ENCODE peak calls at places on chromosomes 5 and 9, in six cellular contexts. D, Z, H, J, S and I are unnamed samples.

GRCh38 chr5:57494104-57495098 is 11.8 kb upstream of the ACTBL2 start:
- DNase-seq in D (no peak), S (peak; percentile 96), H (peak; percentile 90), Z (peak; percentile 41), J (peak; percentile 32), I (no peak)

GRCh38 chr9:137316012-137316981 is 14.2 kb upstream of the NRARP start:
- DNase-seq in J (peak; percentile 87), S (peak; percentile 31), Z (peak; percentile 66), D (peak; percentile 62), H (no peak), I (peak; percentile 91)

GRCh38 chr5:169389318-169389717 is 88.4 kb upstream of the SLIT3 start:
- DNase-seq in J (no peak), Z (no peak), S (no peak), D (no peak), H (no peak), I (no peak)

GRCh38 chr5:178426326-178427130 is 163.7 kb downstream of the COL23A1 start:
- DNase-seq in H (no peak), S (no peak), J (no peak), D (no peak), Z (no peak), I (no peak)

GRCh38 chr9:16540996-16541668 is 329.3 kb downstream of the BNC2 start:
- DNase-seq in J (no peak), D (no peak), H (no peak), S (peak; percentile 40), Z (no peak), I (no peak)

GRCh38 chr5:120405923-120406322 is 58.2 kb upstream of the PRR16 start:
- DNase-seq in Z (no peak), D (no peak), S (peak; percentile 84), J (no peak), H (no peak), I (no peak)

GRCh38 chr9:88533951-88534455 is 975 bp upstream of the NXNL2 start:
- DNase-seq in Z (peak; percentile 17), S (peak; percentile 48), J (peak; percentile 25), H (no peak), D (peak; percentile 72), I (no peak)

GRCh38 chr9:80146466-80146865 is 574.7 kb downstream of the TLE4 start:
- DNase-seq in S (peak; percentile 36), D (no peak), Z (no peak), H (no peak), J (no peak), I (no peak)

GRCh38 chr9:137743695-137744094 is 124.9 kb downstream of the EHMT1 start:
- DNase-seq in S (no peak), D (no peak), J (no peak), Z (no peak), H (no peak), I (no peak)

GRCh38 chr5:16871746-16872339 is 64.2 kb downstream of the MYO10 start:
- DNase-seq in J (no peak), D (no peak), Z (no peak), H (no peak), S (peak; percentile 42), I (no peak)

GRCh38 chr5:37737326-37738056 is 102.3 kb downstream of the GDNF start:
- DNase-seq in S (peak; percentile 11), H (no peak), D (no peak), Z (no peak), J (no peak), I (no peak)
- TF ChIP-seq CTCF in S (no peak), H (no peak), D (no peak), Z (no peak), J (no peak), I (no peak)

DNA sequence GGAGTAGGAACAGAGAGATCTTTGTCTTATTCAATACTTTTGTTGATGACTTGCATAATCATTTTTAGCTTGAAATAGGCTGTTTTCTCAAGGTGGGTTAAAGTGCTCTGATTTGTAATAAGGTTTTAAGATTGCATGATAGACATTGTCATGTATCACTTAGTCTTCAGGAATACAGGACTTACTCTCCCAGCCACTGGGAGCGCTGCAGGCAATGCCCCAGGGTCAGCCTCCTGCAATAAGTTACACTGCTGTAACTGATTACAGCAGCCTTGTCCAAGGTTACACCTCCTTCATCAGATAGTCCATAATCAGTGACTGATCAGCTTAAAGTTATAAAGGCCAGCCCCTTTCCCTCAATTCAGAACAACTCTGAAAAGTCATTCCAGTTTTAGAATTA is 218.6 kb downstream of the ESM1 start:
- DNase-seq in Z (no peak), S (no peak), J (no peak), H (no peak), D (no peak), I (no peak)
- TF ChIP-seq CTCF in Z (no peak), S (no peak), J (no peak), H (peak; percentile 25), D (no peak), I (no peak)

DNA sequence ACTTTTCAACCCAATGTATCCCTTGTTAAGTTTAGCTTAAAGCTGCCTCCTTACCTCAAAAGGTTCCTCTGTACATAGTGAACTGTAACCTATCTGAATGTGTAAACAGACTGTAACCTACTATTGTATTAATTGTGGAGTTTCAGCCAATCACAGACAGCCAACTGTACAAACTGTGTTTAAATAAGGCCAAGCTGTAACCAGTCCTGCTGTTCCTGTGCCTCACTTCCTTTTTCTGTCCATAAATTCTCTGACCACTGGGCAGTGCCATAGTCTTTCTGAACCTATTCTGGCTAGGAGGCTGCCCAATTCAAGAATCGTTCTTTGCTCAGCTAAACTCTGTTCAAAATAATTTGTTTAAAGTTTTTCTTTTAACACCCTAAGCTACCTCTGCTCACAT is 74.7 kb upstream of the DAPK1 start:
- DNase-seq in D (no peak), S (no peak), J (no peak), Z (no peak), H (no peak), I (no peak)
- TF ChIP-seq CTCF in D (no peak), S (no peak), J (no peak), Z (no peak), H (no peak), I (no peak)

GRCh38 chr9:90770927-90771326 is 30.7 kb upstream of the SYK start:
- DNase-seq in H (no peak), D (no peak), J (no peak), S (no peak), Z (peak; percentile 36), I (no peak)

GRCh38 chr9:90772381-90772780 is 29.2 kb upstream of the SYK start:
- DNase-seq in Z (no peak), H (no peak), D (no peak), J (no peak), S (no peak), I (no peak)

GRCh38 chr9:90773593-90773992 is 28.0 kb upstream of the SYK start:
- DNase-seq in D (no peak), S (no peak), Z (peak; percentile 26), H (no peak), J (peak; percentile 53), I (no peak)

GRCh38 chr9:90775657-90776056 is 26.0 kb upstream of the SYK start:
- DNase-seq in S (no peak), H (no peak), D (no peak), Z (no peak), J (no peak), I (no peak)

DNA sequence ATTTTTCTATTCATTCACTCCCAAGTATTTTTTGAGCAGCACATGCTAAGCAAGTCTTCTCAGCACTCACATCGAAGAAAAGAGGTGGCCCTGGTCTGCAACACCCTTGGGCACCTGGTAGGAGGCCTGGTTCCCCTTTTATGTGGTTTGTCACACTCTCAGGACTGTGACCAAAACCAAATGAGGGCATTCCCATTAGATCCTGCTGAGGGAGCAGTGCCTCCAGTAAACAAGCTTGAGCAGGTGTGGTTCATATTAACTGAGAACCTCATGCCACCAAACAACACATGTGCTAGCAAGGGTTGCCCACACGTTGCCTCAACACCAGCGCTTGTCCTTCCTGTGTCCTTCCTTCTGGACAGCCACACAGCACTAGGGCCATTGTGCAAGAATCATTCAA is 26.9 kb upstream of the SYK start:
- DNase-seq in D (no peak), H (no peak), J (no peak), Z (peak; percentile 55), S (no peak), I (peak; percentile 50)
- TF ChIP-seq CTCF in D (no peak), H (no peak), J (no peak), Z (no peak), S (no peak), I (peak; percentile 8)

GRCh38 chr9:114931407-114931806 is 1.0 kb upstream of the TNFSF8 start:
- DNase-seq in D (no peak), J (no peak), S (no peak), H (no peak), Z (no peak), I (no peak)
- TF ChIP-seq CTCF in D (no peak), J (no peak), S (no peak), H (no peak), Z (no peak), I (no peak)